ENCODE peak calls at places on chromosomes 7 and 10, in six cellular contexts. P is C1 segment of cervical spinal cord, T is GM23338, N is B cell, E is HCT116, Q is GDM1. L is an unnamed sample.

GRCh38 chr10:44991571-44991970 is 9.2 kb upstream of the ZNF22 start:
- DNase-seq in P (no peak), T (no peak), N (no peak), E (no peak), Q (no peak), L (no peak)

GRCh38 chr10:6647811-6648526 is 67.9 kb upstream of the PRKCQ start:
- DNase-seq in P (no peak), T (peak; percentile 93), N (peak; percentile 15), E (peak; percentile 22), Q (peak; percentile 47), L (peak; percentile 90)

GRCh38 chr7:150983893-150984368 is 5.8 kb upstream of the KCNH2 start:
- DNase-seq in P (peak; percentile 42), T (peak; percentile 87), N (no peak), E (no peak), Q (no peak), L (peak; percentile 77)

GRCh38 chr7:33880787-33881186 is 24.6 kb upstream of the BMPER start:
- DNase-seq in P (no peak), T (no peak), N (no peak), E (no peak), Q (no peak), L (peak; percentile 35)

GRCh38 chr10:677750-678661 is 11.5 kb downstream of the DIP2C start:
- DNase-seq in P (no peak), T (no peak), N (no peak), E (no peak), Q (no peak), L (no peak)

GRCh38 chr10:77287647-77288120 is 349.9 kb downstream of the KCNMA1 start:
- DNase-seq in P (no peak), T (no peak), N (no peak), E (no peak), Q (no peak), L (peak; percentile 77)

GRCh38 chr10:14182781-14183180 is 147.9 kb downstream of the FRMD4A start:
- DNase-seq in P (no peak), T (no peak), N (no peak), E (no peak), Q (no peak), L (no peak)

GRCh38 chr7:44153948-44154335 is 12.8 kb upstream of the MYL7 start:
- DNase-seq in P (no peak), T (no peak), N (no peak), E (no peak), Q (no peak), L (no peak)

L was measured in mesendoderm.